ENCODE peak calls at places on chromosomes 4 and X, in six cellular contexts. One of them, this sample, is unnamed.

GRCh38 chrX:11386001-11386523 is 92.8 kb downstream of the AMELX start:
- DNase-seq in activated CD4-positive, alpha-beta T cell treated with anti-CD3 and anti-CD28 coated beads, Interleukin-2, amount 50 U/mL, for 48 hours: no peak
- DNase-seq in SJSA1: no peak
- DNase-seq in HCT116: no peak
- DNase-seq in GM13976: no peak
- DNase-seq in ascending aorta: no peak
- DNase-seq in this sample: no peak

GRCh38 chr4:74479009-74479408 is 34.1 kb downstream of the AREG start:
- DNase-seq in GM13976: no peak
- DNase-seq in activated CD4-positive, alpha-beta T cell treated with anti-CD3 and anti-CD28 coated beads, Interleukin-2, amount 50 U/mL, for 48 hours: no peak
- DNase-seq in HCT116: no peak
- DNase-seq in SJSA1: no peak
- DNase-seq in ascending aorta: no peak
- DNase-seq in this sample: no peak

GRCh38 chr4:128635141-128635911 is 174.2 kb upstream of the JADE1 start:
- DNase-seq in ascending aorta: peak; percentile 39
- DNase-seq in HCT116: no peak
- DNase-seq in SJSA1: peak; percentile 40
- DNase-seq in GM13976: no peak
- DNase-seq in activated CD4-positive, alpha-beta T cell treated with anti-CD3 and anti-CD28 coated beads, Interleukin-2, amount 50 U/mL, for 48 hours: no peak
- DNase-seq in this sample: no peak

GRCh38 chr4:19402666-19403065 is 849.0 kb upstream of the SLIT2 start:
- DNase-seq in ascending aorta: no peak
- DNase-seq in GM13976: no peak
- DNase-seq in SJSA1: no peak
- DNase-seq in activated CD4-positive, alpha-beta T cell treated with anti-CD3 and anti-CD28 coated beads, Interleukin-2, amount 50 U/mL, for 48 hours: no peak
- DNase-seq in HCT116: no peak
- DNase-seq in this sample: no peak

GRCh38 chr4:114921790-114922581 is 191.4 kb downstream of the NDST4 start:
- DNase-seq in SJSA1: no peak
- DNase-seq in HCT116: no peak
- DNase-seq in GM13976: no peak
- DNase-seq in activated CD4-positive, alpha-beta T cell treated with anti-CD3 and anti-CD28 coated beads, Interleukin-2, amount 50 U/mL, for 48 hours: no peak
- DNase-seq in ascending aorta: no peak
- DNase-seq in this sample: no peak

GRCh38 chr4:104524026-104524425 is 29.3 kb upstream of the CXXC4 start:
- DNase-seq in HCT116: no peak
- DNase-seq in ascending aorta: no peak
- DNase-seq in activated CD4-positive, alpha-beta T cell treated with anti-CD3 and anti-CD28 coated beads, Interleukin-2, amount 50 U/mL, for 48 hours: no peak
- DNase-seq in SJSA1: no peak
- DNase-seq in GM13976: no peak
- DNase-seq in this sample: no peak

GRCh38 chrX:15497865-15498264 is 2.7 kb upstream of the BMX start:
- DNase-seq in activated CD4-positive, alpha-beta T cell treated with anti-CD3 and anti-CD28 coated beads, Interleukin-2, amount 50 U/mL, for 48 hours: peak; percentile 49
- DNase-seq in ascending aorta: no peak
- DNase-seq in SJSA1: peak; percentile 9
- DNase-seq in HCT116: peak; percentile 22
- DNase-seq in GM13976: peak; percentile 63
- DNase-seq in this sample: peak; percentile 24

GRCh38 chr4:108850407-108850709 is 87.5 kb upstream of the ETNPPL start:
- DNase-seq in activated CD4-positive, alpha-beta T cell treated with anti-CD3 and anti-CD28 coated beads, Interleukin-2, amount 50 U/mL, for 48 hours: no peak
- DNase-seq in GM13976: no peak
- DNase-seq in ascending aorta: no peak
- DNase-seq in HCT116: no peak
- DNase-seq in SJSA1: no peak
- DNase-seq in this sample: no peak

GRCh38 chrX:34809096-34809495 is 133.5 kb upstream of the FAM47B start:
- DNase-seq in activated CD4-positive, alpha-beta T cell treated with anti-CD3 and anti-CD28 coated beads, Interleukin-2, amount 50 U/mL, for 48 hours: no peak
- DNase-seq in HCT116: no peak
- DNase-seq in ascending aorta: no peak
- DNase-seq in SJSA1: no peak
- DNase-seq in GM13976: no peak
- DNase-seq in this sample: no peak

GRCh38 chr4:150375025-150375424 is 206.9 kb upstream of the MAB21L2 start:
- DNase-seq in ascending aorta: no peak
- DNase-seq in SJSA1: no peak
- DNase-seq in activated CD4-positive, alpha-beta T cell treated with anti-CD3 and anti-CD28 coated beads, Interleukin-2, amount 50 U/mL, for 48 hours: no peak
- DNase-seq in HCT116: no peak
- DNase-seq in GM13976: no peak
- DNase-seq in this sample: no peak